ENCODE peak calls at places on chromosomes 5 and 9, in five cellular contexts. X is endodermal cell, O is mesothelial cell of epicardium, B is choroid plexus epithelial cell, J is fibroblast of the aortic adventitia. I is an unnamed sample.

GRCh38 chr9:121840838-121841760 is 189.7 kb downstream of the DAB2IP start:
- DNase-seq in X (peak), O (no peak), B (no peak), J (no peak), I (no peak)

GRCh38 chr9:18906656-18907395 is 126.2 kb downstream of the SAXO1 start:
- DNase-seq in X (no peak), O (no peak), B (peak), J (peak), I (peak)

GRCh38 chr9:105114956-105115728 is 129.3 kb upstream of the SLC44A1 start:
- DNase-seq in X (no peak), O (no peak), B (peak), J (no peak), I (no peak)

GRCh38 chr5:93088997-93089396 is 492.0 kb downstream of the NR2F1-AS1 start:
- DNase-seq in X (no peak), O (no peak), B (no peak), J (no peak), I (no peak)

GRCh38 chr9:95874303-95874988 is 1.0 kb upstream of the ERCC6L2 start:
- DNase-seq in X (peak), O (no peak), B (no peak), J (peak), I (peak)

GRCh38 chr9:136052433-136052880 is 42.6 kb downstream of the NACC2 start:
- DNase-seq in X (peak), O (no peak), B (no peak), J (no peak), I (peak)

GRCh38 chr9:36143242-36143641 is 6.7 kb downstream of the GLIPR2 start:
- DNase-seq in X (no peak), O (no peak), B (no peak), J (no peak), I (no peak)

GRCh38 chr9:81455826-81456225 is 233.5 kb downstream of the TLE1 start:
- DNase-seq in X (no peak), O (no peak), B (no peak), J (no peak), I (no peak)

GRCh38 chr9:116924462-116925110 is 237.5 kb downstream of the TRIM32 start:
- DNase-seq in X (no peak), O (no peak), B (no peak), J (no peak), I (no peak)

GRCh38 chr5:137607771-137608170 is 108.6 kb upstream of the SPOCK1 start:
- DNase-seq in X (peak), O (no peak), B (no peak), J (no peak), I (no peak)

GRCh38 chr5:27308151-27308550 is 269.8 kb upstream of the CDH9 start:
- DNase-seq in X (no peak), O (no peak), B (peak), J (no peak), I (peak)

GRCh38 chr9:116883676-116884075 is 196.6 kb downstream of the TRIM32 start:
- DNase-seq in X (no peak), O (no peak), B (no peak), J (no peak), I (no peak)

GRCh38 chr5:169649486-169649885 is 12.4 kb downstream of the DOCK2 start:
- DNase-seq in X (no peak), O (no peak), B (no peak), J (no peak), I (no peak)

GRCh38 chr9:90801507-90802289 is at the start of gene SYK:
- DNase-seq in X (peak), O (no peak), B (no peak), J (no peak), I (peak)

GRCh38 chr9:21504894-21505293 is 22.8 kb upstream of the IFNE start:
- DNase-seq in X (peak), O (no peak), B (no peak), J (no peak), I (no peak)

GRCh38 chr5:1594336-1595106 is 70.8 kb upstream of the LPCAT1 start:
- DNase-seq in X (peak), O (peak), B (no peak), J (peak), I (no peak)
- TF ChIP-seq CTCF in X (peak), O (no peak), B (no peak), J (peak), I (no peak)

GRCh38 chr5:164958688-164959087 is 1453.3 kb downstream of the MAT2B start:
- DNase-seq in X (no peak), O (no peak), B (peak), J (no peak), I (peak)
- TF ChIP-seq CTCF in X (peak), O (peak), B (peak), J (no peak), I (no peak)

GRCh38 chr5:180853522-180853921 is 7.6 kb downstream of the ZFP62 start:
- DNase-seq in X (no peak), O (no peak), B (no peak), J (no peak), I (no peak)
- TF ChIP-seq CTCF in X (no peak), O (no peak), B (no peak), J (no peak), I (no peak)

GRCh38 chr5:10059611-10060379 is 189.9 kb downstream of the ATPSCKMT start:
- DNase-seq in X (no peak), O (no peak), B (no peak), J (no peak), I (no peak)
- TF ChIP-seq CTCF in X (no peak), O (no peak), B (no peak), J (no peak), I (no peak)

GRCh38 chr9:27206041-27206440 is 90.9 kb downstream of the EQTN start:
- DNase-seq in X (no peak), O (no peak), B (no peak), J (no peak), I (no peak)
- TF ChIP-seq CTCF in X (no peak), O (no peak), B (no peak), J (no peak), I (no peak)

DNA sequence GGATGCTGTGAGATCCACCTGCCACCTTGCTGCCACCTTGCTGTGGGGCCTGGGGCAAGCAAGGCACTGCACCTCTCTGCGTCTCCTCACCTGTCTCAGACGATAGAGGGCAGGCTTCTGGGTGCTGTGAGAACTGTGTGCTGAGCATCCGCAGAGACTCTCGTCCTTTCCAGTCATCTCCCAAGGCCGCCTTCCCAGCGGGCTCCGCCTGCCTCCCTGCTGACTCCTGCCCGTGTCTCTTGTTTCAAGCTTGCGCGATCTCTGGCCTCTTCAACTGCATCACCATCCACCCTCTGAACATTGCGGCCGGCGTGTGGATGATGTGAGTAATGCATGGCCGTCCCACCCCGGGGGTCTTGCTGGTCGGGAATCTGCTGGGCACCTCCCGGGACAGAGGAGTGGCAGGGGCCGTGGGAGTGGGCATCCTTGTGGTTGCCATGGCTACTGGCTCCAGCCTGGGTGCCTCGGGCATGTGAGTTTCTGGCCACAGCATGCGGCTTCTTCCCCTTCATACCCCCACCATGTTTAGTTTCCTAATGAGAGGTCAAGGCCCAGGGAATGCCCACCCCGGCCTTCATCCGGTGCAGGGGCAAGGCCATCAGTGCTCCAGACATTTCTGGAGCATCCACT is 3.6 kb downstream of the CACFD1 start:
- DNase-seq in X (peak), O (no peak), B (no peak), J (no peak), I (peak)
- TF ChIP-seq CTCF in X (peak), O (no peak), B (peak), J (no peak), I (no peak)

DNA sequence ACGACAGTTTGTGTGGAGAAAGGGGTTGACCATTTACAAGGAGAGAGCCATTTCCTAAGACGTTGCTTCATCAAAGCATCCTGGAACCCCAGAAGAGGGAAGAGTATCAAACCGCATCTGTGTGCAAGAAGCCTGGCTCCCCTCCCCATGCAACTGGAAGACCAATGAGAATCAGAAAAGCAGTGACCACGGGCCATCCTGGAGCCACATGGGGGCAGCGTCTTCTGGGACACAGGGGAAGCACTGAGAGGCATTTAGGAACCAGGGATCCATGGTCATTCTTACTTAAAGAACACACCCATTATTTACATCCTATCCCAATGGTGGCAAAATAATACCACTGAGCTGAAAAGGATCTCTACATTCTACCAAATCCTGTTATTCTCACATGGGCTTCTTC is 29.3 kb downstream of the SEMA5A start:
- DNase-seq in X (peak), O (no peak), B (no peak), J (no peak), I (no peak)
- TF ChIP-seq CTCF in X (peak), O (no peak), B (peak), J (no peak), I (no peak)

DNA sequence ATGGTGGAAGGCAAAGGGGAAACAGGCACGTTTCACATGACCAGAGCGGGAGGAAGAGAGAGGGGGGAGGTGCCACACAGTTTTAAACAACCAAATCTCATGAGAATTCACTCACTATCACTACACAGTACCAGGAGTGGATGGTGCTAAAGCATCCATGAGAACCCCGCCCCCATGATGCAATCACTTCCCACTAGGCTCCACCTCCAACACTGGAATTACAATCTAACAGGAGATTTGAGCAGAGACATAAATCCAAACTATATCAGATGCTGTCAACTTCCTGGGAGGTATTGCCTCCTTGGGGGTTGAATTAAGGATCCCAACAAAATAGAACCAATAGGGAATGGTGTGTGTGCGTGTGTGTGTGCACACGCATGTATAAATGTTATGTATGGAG is 407.1 kb downstream of the MED10 start:
- DNase-seq in X (no peak), O (no peak), B (no peak), J (no peak), I (no peak)
- TF ChIP-seq CTCF in X (no peak), O (no peak), B (no peak), J (no peak), I (no peak)

GRCh38 chr5:56179442-56179841 is 53.7 kb downstream of the ANKRD55 start:
- DNase-seq in X (no peak), O (no peak), B (no peak), J (no peak), I (no peak)
- TF ChIP-seq CTCF in X (no peak), O (no peak), B (no peak), J (no peak), I (no peak)